ENCODE peak calls at places on chromosomes 6 and 20, in six cellular contexts. O is A673; E is hypothalamus; C is activated naive CD4-positive, alpha-beta T cell; J is HS-27A; B is H7. S is an unnamed sample.

GRCh38 chr6:11496152-11497060 is 41.1 kb upstream of the TMEM170B start:
- DNase-seq in O (peak; percentile 86), C (peak; percentile 15), E (no peak), J (peak; percentile 79), B (peak; percentile 62), S (peak; percentile 15)

GRCh38 chr20:61256365-61256764 is 4.3 kb downstream of the CDH4 start:
- DNase-seq in J (no peak), E (no peak), B (no peak), C (no peak), O (no peak), S (no peak)

GRCh38 chr6:169950558-169950957 is 199.1 kb downstream of the ERMARD start:
- DNase-seq in C (no peak), E (no peak), O (peak; percentile 23), B (peak; percentile 38), J (no peak), S (no peak)

GRCh38 chr20:41275181-41275793 is 42.2 kb downstream of the ZHX3 start:
- DNase-seq in O (no peak), B (no peak), E (no peak), J (no peak), C (no peak), S (no peak)

GRCh38 chr6:150177260-150178246 is 34.7 kb downstream of the PPP1R14C start:
- DNase-seq in C (no peak), E (no peak), O (no peak), B (no peak), J (no peak), S (no peak)

GRCh38 chr20:31712112-31712553 is 10.5 kb downstream of the BCL2L1 start:
- DNase-seq in E (no peak), J (no peak), B (no peak), C (no peak), O (peak; percentile 60), S (no peak)

GRCh38 chr20:1955289-1955688 is 38.6 kb downstream of the PDYN start:
- DNase-seq in J (no peak), E (no peak), B (peak; percentile 68), O (no peak), C (no peak), S (no peak)

GRCh38 chr6:154292855-154293519 is 63.6 kb downstream of the IPCEF1 start:
- DNase-seq in J (no peak), E (no peak), O (peak; percentile 42), C (no peak), B (no peak), S (no peak)

GRCh38 chr6:27505209-27506027 is 32.5 kb upstream of the ZNF184 start:
- DNase-seq in B (peak; percentile 43), C (peak; percentile 27), O (peak; percentile 69), J (no peak), E (no peak), S (peak; percentile 94)

GRCh38 chr6:159098636-159099106 is 53.9 kb upstream of the TAGAP start:
- DNase-seq in B (no peak), E (no peak), J (no peak), O (no peak), C (peak; percentile 28), S (no peak)

GRCh38 chr6:12899080-12899815 is 182.7 kb downstream of the PHACTR1 start:
- DNase-seq in J (no peak), C (no peak), O (peak; percentile 6), E (no peak), B (no peak), S (no peak)

GRCh38 chr6:154805288-154805911 is 72.2 kb downstream of the SCAF8 start:
- DNase-seq in O (peak; percentile 61), B (peak; percentile 10), J (peak; percentile 20), E (no peak), C (no peak), S (no peak)

GRCh38 chr20:44334306-44334705 is 2.5 kb upstream of the R3HDML start:
- DNase-seq in C (no peak), E (no peak), B (no peak), J (no peak), O (no peak), S (no peak)

GRCh38 chr20:50303573-50304500 is 113.2 kb downstream of the CEBPB start:
- DNase-seq in J (no peak), E (no peak), B (no peak), C (no peak), O (peak; percentile 56), S (no peak)

GRCh38 chr20:44646641-44647274 is 4.7 kb downstream of the ADA start:
- DNase-seq in J (no peak), O (no peak), C (no peak), B (no peak), E (no peak), S (no peak)

GRCh38 chr6:44053760-44054556 is 73.3 kb downstream of the MRPL14 start:
- DNase-seq in C (no peak), O (no peak), E (no peak), J (no peak), B (peak; percentile 63), S (no peak)

GRCh38 chr6:21626756-21627155 is 33.2 kb downstream of the SOX4 start:
- DNase-seq in J (no peak), C (no peak), B (no peak), E (no peak), O (no peak), S (no peak)

GRCh38 chr6:134146268-134147032 is 94.0 kb upstream of the SLC2A12 start:
- DNase-seq in C (no peak), J (no peak), E (no peak), O (no peak), B (no peak), S (no peak)

GRCh38 chr20:10603971-10604864 is 69.6 kb downstream of the JAG1 start:
- DNase-seq in C (no peak), B (no peak), E (no peak), O (no peak), J (peak; percentile 82), S (no peak)

GRCh38 chr20:20820780-20821495 is 108.5 kb upstream of the RALGAPA2 start:
- DNase-seq in J (no peak), E (no peak), O (no peak), B (no peak), C (no peak), S (no peak)

GRCh38 chr20:50371878-50372769 is 138.1 kb upstream of the PTPN1 start:
- DNase-seq in O (no peak), B (no peak), J (no peak), C (no peak), E (no peak), S (no peak)

GRCh38 chr6:110567957-110568696 is 91.7 kb upstream of the SLC22A16 start:
- DNase-seq in J (no peak), O (no peak), B (no peak), C (no peak), E (no peak), S (no peak)

GRCh38 chr6:114144887-114145851 is 174.2 kb upstream of the HDAC2 start:
- DNase-seq in E (no peak), J (no peak), C (no peak), O (no peak), B (no peak), S (no peak)

GRCh38 chr6:5260661-5261544 is at the start of the genes FARS2 and LYRM4:
- DNase-seq in O (peak; percentile 93), C (peak; percentile 92), E (peak; percentile 87), J (peak; percentile 52), B (peak; percentile 97), S (no peak)

GRCh38 chr20:1465470-1466210 is 1.0 kb downstream of the NSFL1C start:
- DNase-seq in C (no peak), O (no peak), E (no peak), B (no peak), J (no peak), S (no peak)

GRCh38 chr6:9103876-9104521 is 668.7 kb upstream of the SLC35B3 start:
- DNase-seq in C (no peak), E (no peak), O (no peak), J (no peak), B (peak; percentile 3), S (no peak)

GRCh38 chr20:54364919-54365318 is 110.5 kb upstream of the DOK5 start:
- DNase-seq in B (no peak), O (no peak), C (no peak), E (no peak), J (no peak), S (no peak)

GRCh38 chr6:162750776-162751175 is 23.0 kb downstream of the PACRG start:
- DNase-seq in J (no peak), B (no peak), O (no peak), C (no peak), E (no peak), S (no peak)

GRCh38 chr20:49563015-49563980 is 4.6 kb downstream of the PTGIS start:
- DNase-seq in B (no peak), E (no peak), J (no peak), C (no peak), O (no peak), S (no peak)

GRCh38 chr20:54897787-54898186 is 422.4 kb downstream of the DOK5 start:
- DNase-seq in C (no peak), O (no peak), J (no peak), B (no peak), E (no peak), S (no peak)

GRCh38 chr6:30960907-30961673 is 20.3 kb downstream of the MUCL3 start:
- DNase-seq in B (no peak), C (no peak), J (no peak), E (no peak), O (peak; percentile 27), S (no peak)

GRCh38 chr6:34021839-34022190 is 124.1 kb downstream of the GRM4 start:
- DNase-seq in O (no peak), E (no peak), B (no peak), C (no peak), J (no peak), S (no peak)

GRCh38 chr6:16420715-16421461 is 182.5 kb downstream of the GMPR start:
- DNase-seq in O (peak; percentile 54), J (no peak), E (no peak), C (no peak), B (no peak), S (no peak)

GRCh38 chr20:63150911-63151531 is 64.9 kb downstream of the YTHDF1 start:
- DNase-seq in E (no peak), B (no peak), O (no peak), J (no peak), C (no peak), S (no peak)

GRCh38 chr20:63736893-63737689 is 627 bp downstream of the LIME1 start:
- DNase-seq in O (no peak), B (peak; percentile 73), E (no peak), C (peak; percentile 44), J (no peak), S (no peak)

GRCh38 chr20:17969276-17969883 is 562 bp downstream of the MGME1 start:
- DNase-seq in C (no peak), O (peak; percentile 68), B (peak; percentile 50), E (no peak), J (peak; percentile 52), S (no peak)

S was measured in keratinocyte.